ENCODE peak calls at places on chromosomes 4 and X, in four cellular contexts. L, X, C and D are unnamed samples.

GRCh38 chrX:22124098-22124497 is 92.0 kb downstream of the PHEX start:
- DNase-seq in L (peak; percentile 85), X (no peak), C (no peak), D (no peak)

GRCh38 chrX:150759568-150760416 is 66.6 kb downstream of the MTMR1 start:
- DNase-seq in L (no peak), X (no peak), C (no peak), D (no peak)

GRCh38 chr4:138063581-138063980 is 178.6 kb downstream of the SLC7A11 start:
- DNase-seq in L (no peak), X (no peak), C (no peak), D (no peak)

GRCh38 chr4:88286897-88287296 is 2.5 kb upstream of the PPM1K start:
- DNase-seq in L (no peak), X (no peak), C (no peak), D (no peak)

GRCh38 chrX:136783159-136783558 is 2.4 kb upstream of the ARHGEF6 start:
- DNase-seq in L (no peak), X (no peak), C (no peak), D (no peak)

GRCh38 chr4:123244233-123244632 is 152.4 kb upstream of the SPRY1 start:
- DNase-seq in L (peak; percentile 85), X (no peak), C (peak; percentile 18), D (no peak)

GRCh38 chr4:48247142-48247877 is 22.3 kb downstream of the TEC start:
- DNase-seq in L (no peak), X (no peak), C (no peak), D (no peak)

GRCh38 chr4:31467781-31468180 is 747.6 kb downstream of the PCDH7 start:
- DNase-seq in L (peak; percentile 12), X (no peak), C (no peak), D (no peak)

GRCh38 chr4:2592572-2592971 is 56.1 kb downstream of the FAM193A start:
- DNase-seq in L (no peak), X (no peak), C (no peak), D (no peak)

GRCh38 chr4:8939887-8940742 is 68.5 kb upstream of the HMX1 start:
- DNase-seq in L (no peak), X (no peak), C (no peak), D (no peak)

GRCh38 chrX:100980608-100981497 is 11.3 kb downstream of the ARL13A start:
- DNase-seq in L (peak; percentile 53), X (no peak), C (no peak), D (no peak)

GRCh38 chr4:38805530-38806145 is 1.0 kb upstream of the TLR1 start:
- DNase-seq in L (no peak), X (no peak), C (no peak), D (no peak)

GRCh38 chr4:186936496-186937375 is 213.1 kb upstream of the FAT1 start:
- DNase-seq in L (peak; percentile 79), X (no peak), C (no peak), D (no peak)

GRCh38 chr4:82561745-82562552 is at the start of gene TMEM150C:
- DNase-seq in L (no peak), X (no peak), C (peak; percentile 50), D (no peak)

GRCh38 chrX:39903937-39904336 is 193.8 kb downstream of the BCOR start:
- DNase-seq in L (peak; percentile 71), X (no peak), C (no peak), D (no peak)

GRCh38 chr4:76342191-76342590 is 35.7 kb downstream of the STBD1 start:
- DNase-seq in L (no peak), X (no peak), C (no peak), D (no peak)

GRCh38 chrX:16646366-16647168 is 3.4 kb upstream of the S100G start:
- DNase-seq in L (no peak), X (no peak), C (no peak), D (no peak)

GRCh38 chr4:177480796-177481195 is 38.6 kb upstream of the AGA start:
- DNase-seq in L (peak; percentile 29), X (no peak), C (no peak), D (no peak)

GRCh38 chr4:110160616-110161015 is 37.8 kb downstream of the ELOVL6 start:
- DNase-seq in L (no peak), X (no peak), C (no peak), D (no peak)

GRCh38 chr4:32506067-32506466 is 1785.9 kb downstream of the PCDH7 start:
- DNase-seq in L (no peak), X (no peak), C (no peak), D (no peak)

DNA sequence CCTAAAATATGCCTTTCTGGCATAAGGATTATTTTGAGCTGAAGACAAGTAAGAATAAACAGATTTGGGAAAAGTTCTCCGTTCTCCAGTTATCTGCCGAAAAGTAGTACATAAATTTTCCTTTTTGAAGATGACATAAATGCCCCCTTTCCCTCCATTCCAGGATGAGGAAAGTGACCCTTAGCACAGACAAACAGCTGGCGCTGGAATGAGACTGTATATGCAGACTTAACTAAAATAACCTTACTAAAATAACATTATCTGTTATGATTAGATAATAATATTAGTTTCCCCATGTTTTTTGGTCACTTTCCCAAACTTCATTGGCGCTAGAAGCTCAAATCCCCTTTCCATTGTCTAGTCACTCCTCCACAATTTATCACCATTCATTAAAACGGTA is 21.5 kb downstream of the PDGFC start:
- DNase-seq in L (no peak), X (no peak), C (no peak), D (no peak)
- H3K4me1 ChIP-seq in L (peaks cover 45% of the 10 kb centered on the region), X (no peaks in the 10 kb centered on the region), C (peaks cover 64% of the 10 kb centered on the region), D (no peaks in the 10 kb centered on the region)

DNA sequence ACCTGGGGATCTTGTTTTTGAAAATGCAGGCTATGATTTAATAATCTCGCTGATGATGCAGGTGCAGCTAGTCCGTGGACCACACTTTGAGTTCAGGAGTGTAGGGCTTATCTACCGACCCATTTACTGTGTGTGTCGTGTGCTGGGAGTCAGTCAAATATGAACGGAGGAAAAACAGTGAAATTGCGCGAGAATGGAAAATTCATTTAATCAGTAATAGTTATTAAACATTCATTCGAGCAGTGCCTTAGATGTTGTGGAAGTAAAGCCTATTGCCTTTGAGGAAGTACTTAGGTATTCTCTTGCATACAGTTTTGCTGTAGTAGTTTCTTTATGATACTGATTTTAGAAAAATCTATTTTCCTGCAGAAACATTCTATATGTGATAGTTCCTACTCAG is 725 bp downstream of the RAB33B start:
- DNase-seq in L (no peak), X (no peak), C (no peak), D (no peak)
- H3K27ac ChIP-seq in L (peak overlapping the region; percentile 64), X (peak overlapping the region; percentile 96), C (peak overlapping the region; percentile 96), D (peak overlapping the region; percentile 95)

GRCh38 chrX:153926863-153927685 is 1.0 kb upstream of the ARHGAP4 start:
- DNase-seq in L (peak; percentile 15), X (peak; percentile 69), C (peak; percentile 43), D (peak; percentile 74)

GRCh38 chrX:153925387-153925738 is 701 bp downstream of the ARHGAP4 start:
- DNase-seq in L (no peak), X (no peak), C (no peak), D (no peak)

GRCh38 chrX:153926594-153926862 is 464 bp upstream of the ARHGAP4 start:
- DNase-seq in L (no peak), X (no peak), C (no peak), D (no peak)

GRCh38 chrX:153927686-153927935 is 1.5 kb upstream of the ARHGAP4 start:
- DNase-seq in L (no peak), X (no peak), C (no peak), D (no peak)

GRCh38 chrX:153925739-153926593 is at the start of gene ARHGAP4:
- DNase-seq in L (no peak), X (peak; percentile 34), C (no peak), D (peak; percentile 16)
- H3K4me3 ChIP-seq in L (no peak within 1 kb of the TSS), X (peak within 1 kb of the TSS; percentile 86), C (no peak within 1 kb of the TSS), D (peak within 1 kb of the TSS; percentile 60)

DNA sequence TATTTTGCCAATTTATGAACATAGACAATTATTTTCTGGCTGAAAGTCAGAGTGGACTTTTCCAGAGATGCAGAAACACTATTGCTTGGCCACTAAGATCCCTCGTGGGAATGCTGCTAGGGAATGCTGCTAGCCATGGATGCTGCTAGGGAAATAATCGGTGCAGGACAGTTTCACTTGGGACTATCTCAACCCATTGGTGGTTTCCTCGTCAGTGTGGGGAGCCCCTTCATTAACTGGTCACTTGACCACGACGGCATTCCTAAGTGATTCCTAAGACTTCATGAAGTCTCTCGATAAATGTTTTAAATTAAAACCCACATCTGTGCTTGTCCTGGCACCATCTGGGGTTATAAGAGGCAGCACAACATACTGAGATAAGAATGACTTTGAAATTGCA is 173.1 kb downstream of the SMIM20 start:
- DNase-seq in L (no peak), X (no peak), C (no peak), D (no peak)
- H3K4me1 ChIP-seq in L (peaks cover 17% of the 10 kb centered on the region), X (peaks cover 4% of the 10 kb centered on the region), C (no peaks in the 10 kb centered on the region), D (peaks cover 7% of the 10 kb centered on the region)

GRCh38 chr4:152364383-152364782 is 171.5 kb downstream of the FBXW7 start:
- DNase-seq in L (no peak), X (no peak), C (no peak), D (no peak)
- H3K27ac ChIP-seq in L (no peak overlapping the region), X (no peak overlapping the region), C (no peak overlapping the region), D (no peak overlapping the region)

GRCh38 chr4:169400832-169401231 is 130.1 kb upstream of the SH3RF1 start:
- DNase-seq in L (no peak), X (no peak), C (no peak), D (no peak)
- H3K4me3 ChIP-seq in L (no peak overlapping the region), X (no peak overlapping the region), C (no peak overlapping the region), D (no peak overlapping the region)

GRCh38 chr4:15655223-15656037 is at the start of gene FBXL5:
- DNase-seq in L (peak; percentile 82), X (peak; percentile 77), C (peak; percentile 84), D (peak; percentile 69)

GRCh38 chr4:15652191-15652590 is 3.0 kb downstream of the FBXL5 start:
- DNase-seq in L (no peak), X (no peak), C (no peak), D (no peak)

GRCh38 chr4:15654556-15655222 is 468 bp downstream of the FBXL5 start:
- DNase-seq in L (peak; percentile 38), X (peak; percentile 17), C (peak; percentile 57), D (peak; percentile 16)

GRCh38 chr4:15653430-15653829 is 1.7 kb downstream of the FBXL5 start:
- DNase-seq in L (no peak), X (no peak), C (no peak), D (no peak)

DNA sequence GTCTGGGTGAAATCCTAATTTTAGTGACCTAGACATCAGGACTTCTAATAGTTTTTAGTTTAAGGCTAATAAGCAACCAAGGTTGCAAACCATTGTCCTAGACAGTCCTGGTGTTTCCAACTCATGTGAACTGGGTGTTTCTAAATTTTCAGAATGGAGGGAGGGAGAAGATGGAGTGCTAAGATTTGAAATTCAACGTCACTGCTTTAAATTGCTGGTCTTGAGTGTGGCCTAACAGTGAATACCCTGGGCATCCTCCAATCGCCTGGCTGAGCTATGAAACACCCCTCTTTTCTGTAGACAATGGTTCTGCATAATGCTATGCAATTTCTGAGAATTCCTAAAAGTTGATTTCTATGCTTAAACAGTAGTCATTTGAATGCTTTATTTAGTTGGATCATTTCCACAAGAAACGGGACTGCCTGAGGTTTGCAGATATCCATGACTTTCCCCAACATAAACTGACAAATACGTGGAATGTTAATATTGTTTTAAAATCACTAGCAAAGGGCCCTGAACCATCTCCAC is 1.2 kb downstream of the FBXL5 start:
- DNase-seq in L (peak; percentile 66), X (no peak), C (peak; percentile 23), D (no peak)
- H3K4me1 ChIP-seq in L (peaks cover 28% of the 10 kb centered on the region), X (peaks cover 57% of the 10 kb centered on the region), C (peaks cover 57% of the 10 kb centered on the region), D (peaks cover 43% of the 10 kb centered on the region)